ENCODE peak calls at places on chromosomes 2 and 18, in five cellular contexts. N, F, W, Q and L are unnamed samples.

GRCh38 chr2:240402566-240403295 is 32.7 kb upstream of the GPC1 start:
- DNase-seq in N (peak; percentile 10), F (no peak), W (no peak), Q (no peak), L (no peak)

GRCh38 chr2:202311823-202312388 is 46.3 kb downstream of the NOP58 start:
- DNase-seq in N (no peak), F (no peak), W (no peak), Q (no peak), L (no peak)

GRCh38 chr2:10530607-10531239 is 82.6 kb upstream of the ODC1 start:
- DNase-seq in N (no peak), F (no peak), W (no peak), Q (peak; percentile 31), L (no peak)

GRCh38 chr2:240460243-240460630 is 24.8 kb downstream of the GPC1 start:
- DNase-seq in N (no peak), F (no peak), W (no peak), Q (no peak), L (no peak)

GRCh38 chr2:170157025-170157684 is 20.8 kb upstream of the MYO3B start:
- DNase-seq in N (no peak), F (no peak), W (no peak), Q (peak; percentile 82), L (no peak)

GRCh38 chr2:10680957-10681356 is 8.8 kb downstream of the NOL10 start:
- DNase-seq in N (no peak), F (no peak), W (no peak), Q (no peak), L (no peak)

GRCh38 chr18:34787931-34788532 is 77.9 kb downstream of the DTNA start:
- DNase-seq in N (no peak), F (peak; percentile 20), W (no peak), Q (peak; percentile 53), L (no peak)

GRCh38 chr2:99150691-99151090 is 4.1 kb downstream of the TSGA10 start:
- DNase-seq in N (no peak), F (no peak), W (no peak), Q (peak; percentile 23), L (no peak)

GRCh38 chr18:67508146-67508545 is 8.4 kb downstream of the DSEL start:
- DNase-seq in N (no peak), F (no peak), W (no peak), Q (peak; percentile 53), L (no peak)

GRCh38 chr2:223549215-223549614 is 52.9 kb downstream of the SCG2 start:
- DNase-seq in N (no peak), F (no peak), W (no peak), Q (peak; percentile 99), L (no peak)

GRCh38 chr2:161075701-161076100 is 84.5 kb upstream of the TANK start:
- DNase-seq in N (no peak), F (no peak), W (no peak), Q (peak; percentile 59), L (no peak)

GRCh38 chr2:54161660-54162059 is 46.2 kb downstream of the ACYP2 start:
- DNase-seq in N (no peak), F (no peak), W (no peak), Q (peak; percentile 4), L (no peak)

GRCh38 chr2:106085441-106085911 is 108.6 kb downstream of the UXS1 start:
- DNase-seq in N (no peak), F (no peak), W (peak; percentile 54), Q (peak; percentile 21), L (no peak)

GRCh38 chr2:86788881-86789686 is 1.6 kb downstream of the CD8A start:
- DNase-seq in N (no peak), F (no peak), W (no peak), Q (no peak), L (no peak)

GRCh38 chr2:239531456-239532304 is 130.9 kb upstream of the HDAC4 start:
- DNase-seq in N (no peak), F (no peak), W (no peak), Q (no peak), L (no peak)

GRCh38 chr2:208074610-208075356 is 49.5 kb upstream of the PLEKHM3 start:
- DNase-seq in N (no peak), F (no peak), W (no peak), Q (no peak), L (no peak)

GRCh38 chr2:32418777-32419176 is 62.0 kb downstream of the BIRC6 start:
- DNase-seq in N (no peak), F (no peak), W (no peak), Q (peak; percentile 90), L (no peak)

GRCh38 chr2:190662754-190663153 is 13.9 kb downstream of the NAB1 start:
- DNase-seq in N (no peak), F (no peak), W (no peak), Q (no peak), L (no peak)

GRCh38 chr2:208466133-208466919 is 59.7 kb downstream of the PTH2R start:
- DNase-seq in N (no peak), F (no peak), W (no peak), Q (peak; percentile 1), L (no peak)

GRCh38 chr18:80238651-80239260 is 8.6 kb downstream of the PARD6G start:
- DNase-seq in N (no peak), F (no peak), W (no peak), Q (no peak), L (no peak)

DNA sequence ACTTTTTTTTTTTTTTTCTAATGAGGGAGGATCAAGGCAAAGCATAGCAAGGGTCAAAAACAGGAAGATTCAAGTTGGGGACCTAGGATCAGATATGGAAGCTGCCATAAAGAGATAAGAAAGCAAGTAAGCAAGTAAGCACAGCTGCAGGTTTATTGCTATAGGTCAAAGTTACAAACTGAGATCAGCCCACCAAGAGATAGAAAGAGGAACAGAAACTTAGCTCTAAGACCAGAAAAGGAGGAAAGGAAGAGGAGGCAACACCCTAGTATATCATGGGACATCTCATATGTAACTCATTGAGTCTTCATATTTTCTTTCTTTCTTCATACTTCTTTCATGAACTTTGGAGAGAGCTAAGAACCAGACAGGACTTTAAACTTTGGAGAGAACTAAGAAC is 295.9 kb upstream of the CRIM1 start:
- DNase-seq in N (no peak), F (peak; percentile 20), W (no peak), Q (no peak), L (no peak)
- H3K4me3 ChIP-seq in N (no peak overlapping the region), F (no peak overlapping the region), W (no peak overlapping the region), Q (no peak overlapping the region), L (no peak overlapping the region)

GRCh38 chr2:109186656-109187250 is 57.7 kb downstream of the SH3RF3 start:
- DNase-seq in N (no peak), F (no peak), W (no peak), Q (no peak), L (no peak)
- TF ChIP-seq CTCF in N (no peak), F (no peak), W (no peak), Q (no peak), L (no peak)

GRCh38 chr2:176090870-176091269 is 1.7 kb upstream of the HOXD13 start:
- DNase-seq in N (no peak), F (no peak), W (no peak), Q (no peak), L (no peak)

GRCh38 chr2:176088937-176089842 is 3.3 kb upstream of the HOXD13 start:
- DNase-seq in N (no peak), F (no peak), W (no peak), Q (no peak), L (no peak)

GRCh38 chr2:176091329-176092258 is 927 bp upstream of the HOXD13 start:
- DNase-seq in N (no peak), F (no peak), W (no peak), Q (no peak), L (no peak)

GRCh38 chr2:176088048-176088936 is 4.2 kb upstream of the HOXD13 start:
- DNase-seq in N (peak; percentile 51), F (no peak), W (no peak), Q (peak; percentile 34), L (peak; percentile 57)

GRCh38 chr2:176089843-176090395 is 2.6 kb upstream of the HOXD13 start:
- DNase-seq in N (no peak), F (no peak), W (no peak), Q (no peak), L (no peak)
- H3K27me3 ChIP-seq in N (peaks cover 88% of the 10 kb centered on the region), F (peaks cover 3% of the 10 kb centered on the region), W (no peaks in the 10 kb centered on the region), Q (peaks cover 86% of the 10 kb centered on the region), L (peaks cover 100% of the 10 kb centered on the region)

DNA sequence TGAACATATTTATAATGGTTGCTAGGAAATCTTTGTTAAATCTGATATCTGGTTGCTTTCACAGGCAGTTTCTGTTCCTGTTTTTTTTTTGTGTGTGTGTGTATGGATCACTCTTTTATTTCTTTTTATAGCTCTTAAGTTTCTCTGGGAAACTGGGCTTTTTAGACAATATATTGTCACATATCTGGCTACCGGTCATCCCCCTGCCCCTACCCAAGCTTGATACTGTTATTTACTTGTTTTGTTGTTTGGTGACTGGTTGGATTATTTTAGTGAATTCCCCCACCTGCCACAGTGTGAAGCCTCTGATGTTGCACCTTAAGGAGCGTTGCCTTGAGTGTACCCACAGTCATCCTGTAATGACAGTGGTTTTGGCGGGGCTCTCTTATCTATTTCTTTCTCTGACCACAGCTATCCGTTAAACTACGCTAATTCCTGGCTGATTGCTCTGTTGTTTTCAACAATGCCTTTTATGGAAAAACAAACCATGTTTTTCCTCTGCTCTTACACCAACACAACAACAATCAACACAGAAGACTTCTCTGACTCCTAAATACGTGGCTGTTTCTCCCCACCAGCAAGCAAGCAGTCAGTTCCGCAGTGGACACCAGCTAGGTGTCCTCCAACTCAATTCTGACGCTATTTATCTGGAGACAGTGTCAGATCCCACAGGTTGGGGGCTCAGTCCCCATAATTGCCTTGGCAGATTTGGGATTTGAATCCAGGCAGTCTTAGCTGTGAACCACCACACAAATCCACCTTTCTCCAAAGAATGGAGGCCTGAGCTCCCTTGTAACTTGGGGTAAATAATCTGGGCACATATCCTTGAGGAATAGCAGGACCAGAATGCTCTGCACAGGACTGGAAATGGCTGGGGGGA is 10.9 kb downstream of the GNLY start:
- DNase-seq in N (no peak), F (peak; percentile 49), W (no peak), Q (peak; percentile 56), L (no peak)
- H3K4me3 ChIP-seq in N (no peak overlapping the region), F (no peak overlapping the region), W (no peak overlapping the region), Q (no peak overlapping the region), L (no peak overlapping the region)